ENCODE peak calls at places on chromosome 22, in nine cellular contexts. F is GM23338, A is neural progenitor cell, Y is SK-N-SH, K is PC-3, G is OCI-LY7, D is hepatocyte, U is HCT116, Q is GM23248. C is an unnamed sample.

GRCh38 chr22:46794067-46794466 is 31.6 kb downstream of the TBC1D22A start:
- DNase-seq in F (no peak), A (no peak), Y (no peak), K (no peak), G (no peak), D (no peak), U (no peak), Q (no peak), C (no peak)

GRCh38 chr22:34669001-34669400 is 397.0 kb upstream of the ISX start:
- DNase-seq in F (no peak), A (no peak), Y (no peak), K (no peak), G (no peak), D (no peak), U (no peak), Q (peak; percentile 19), C (no peak)

GRCh38 chr22:19929586-19930302 is 11.8 kb upstream of the COMT start:
- DNase-seq in F (no peak), A (no peak), Y (no peak), K (no peak), G (no peak), D (no peak), U (no peak), Q (no peak), C (no peak)

GRCh38 chr22:38142606-38143005 is 32.1 kb upstream of the BAIAP2L2 start:
- DNase-seq in F (no peak), A (no peak), Y (no peak), K (no peak), G (no peak), D (no peak), U (no peak), Q (no peak), C (no peak)

GRCh38 chr22:20312396-20313191 is 7.3 kb downstream of the DGCR6L start:
- DNase-seq in F (no peak), A (peak; percentile 0), Y (no peak), K (no peak), G (no peak), D (no peak), U (no peak), Q (no peak), C (no peak)

GRCh38 chr22:43174941-43175531 is 11.9 kb downstream of the TTLL12 start:
- DNase-seq in F (no peak), A (no peak), Y (no peak), K (no peak), G (no peak), D (no peak), U (no peak), Q (no peak), C (no peak)

GRCh38 chr22:38830845-38831108 is 13.1 kb downstream of the NPTXR start:
- DNase-seq in F (no peak), A (no peak), Y (no peak), K (no peak), G (no peak), D (no peak), U (no peak), Q (no peak), C (no peak)

GRCh38 chr22:20867179-20868099 is 8.6 kb downstream of the SNAP29 start:
- DNase-seq in F (no peak), A (no peak), Y (peak; percentile 77), K (no peak), G (peak; percentile 10), D (peak; percentile 62), U (no peak), Q (peak; percentile 33), C (peak; percentile 89)

GRCh38 chr22:39146256-39147101 is 6.0 kb downstream of the CBX7 start:
- DNase-seq in F (no peak), A (no peak), Y (no peak), K (no peak), G (no peak), D (no peak), U (no peak), Q (peak; percentile 7), C (no peak)

GRCh38 chr22:27133951-27134664 is 476.7 kb downstream of the MIAT start:
- DNase-seq in F (no peak), A (no peak), Y (no peak), K (peak; percentile 43), G (no peak), D (peak; percentile 48), U (no peak), Q (peak; percentile 96), C (no peak)

GRCh38 chr22:27115816-27116256 is 458.4 kb downstream of the MIAT start:
- DNase-seq in F (no peak), A (no peak), Y (no peak), K (peak; percentile 41), G (no peak), D (peak; percentile 67), U (peak; percentile 92), Q (peak; percentile 83), C (no peak)

GRCh38 chr22:27438271-27438980 is 363.1 kb downstream of the MN1 start:
- DNase-seq in F (no peak), A (peak; percentile 92), Y (peak; percentile 75), K (peak; percentile 43), G (no peak), D (peak; percentile 57), U (no peak), Q (peak; percentile 57), C (no peak)

GRCh38 chr22:41075946-41076345 is 16.4 kb upstream of the EP300 start:
- DNase-seq in F (no peak), A (no peak), Y (no peak), K (no peak), G (no peak), D (no peak), U (no peak), Q (no peak), C (no peak)

GRCh38 chr22:19664406-19664805 is 49.9 kb upstream of the SEPTIN5 start:
- DNase-seq in F (no peak), A (no peak), Y (no peak), K (no peak), G (no peak), D (no peak), U (no peak), Q (no peak), C (no peak)

GRCh38 chr22:19819911-19820879 is 34.5 kb downstream of the GNB1L start:
- DNase-seq in F (no peak), A (no peak), Y (peak; percentile 18), K (no peak), G (no peak), D (peak; percentile 3), U (no peak), Q (no peak), C (no peak)

DNA sequence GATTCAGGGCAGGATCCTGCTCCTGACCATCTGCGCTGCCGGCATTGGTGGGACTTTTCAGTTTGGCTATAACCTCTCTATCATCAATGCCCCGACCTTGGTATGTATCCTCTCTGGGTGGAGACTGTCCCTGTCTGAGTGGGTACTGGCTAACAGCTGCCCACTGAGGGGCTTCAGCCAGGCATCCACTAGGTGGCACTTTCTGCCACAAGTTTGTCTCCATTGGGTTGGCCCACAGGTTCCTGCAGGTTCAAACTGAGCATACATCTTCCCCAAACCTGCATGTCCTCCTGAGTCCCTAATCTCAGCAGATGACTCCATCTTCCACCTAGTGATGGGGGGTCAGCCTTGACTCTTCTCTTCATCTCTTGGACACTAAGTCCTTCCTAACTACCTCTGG is 4.4 kb downstream of the SLC2A11 start:
- DNase-seq in F (peak; percentile 74), A (peak; percentile 68), Y (peak; percentile 65), K (peak; percentile 49), G (peak; percentile 80), D (peak; percentile 50), U (peak; percentile 32), Q (peak; percentile 61), C (peak; percentile 60)
- TF ChIP-seq EZH2phosphoT487 in F (no peak), A (no peak), Y (no peak), K (no peak), G (no peak), D (no peak), U (no peak), Q (no peak), C (no peak)

GRCh38 chr22:50701076-50701419 is 28.4 kb downstream of the SHANK3 start:
- DNase-seq in F (no peak), A (no peak), Y (no peak), K (no peak), G (no peak), D (no peak), U (no peak), Q (no peak), C (no peak)

GRCh38 chr22:50702821-50703725 is 30.4 kb downstream of the SHANK3 start:
- DNase-seq in F (no peak), A (no peak), Y (no peak), K (no peak), G (no peak), D (no peak), U (no peak), Q (no peak), C (no peak)

GRCh38 chr22:50700387-50701075 is 27.9 kb downstream of the SHANK3 start:
- DNase-seq in F (no peak), A (no peak), Y (no peak), K (no peak), G (no peak), D (peak; percentile 82), U (no peak), Q (no peak), C (no peak)

GRCh38 chr22:50702261-50702671 is 29.6 kb downstream of the SHANK3 start:
- DNase-seq in F (no peak), A (no peak), Y (no peak), K (no peak), G (no peak), D (no peak), U (no peak), Q (no peak), C (peak; percentile 25)

DNA sequence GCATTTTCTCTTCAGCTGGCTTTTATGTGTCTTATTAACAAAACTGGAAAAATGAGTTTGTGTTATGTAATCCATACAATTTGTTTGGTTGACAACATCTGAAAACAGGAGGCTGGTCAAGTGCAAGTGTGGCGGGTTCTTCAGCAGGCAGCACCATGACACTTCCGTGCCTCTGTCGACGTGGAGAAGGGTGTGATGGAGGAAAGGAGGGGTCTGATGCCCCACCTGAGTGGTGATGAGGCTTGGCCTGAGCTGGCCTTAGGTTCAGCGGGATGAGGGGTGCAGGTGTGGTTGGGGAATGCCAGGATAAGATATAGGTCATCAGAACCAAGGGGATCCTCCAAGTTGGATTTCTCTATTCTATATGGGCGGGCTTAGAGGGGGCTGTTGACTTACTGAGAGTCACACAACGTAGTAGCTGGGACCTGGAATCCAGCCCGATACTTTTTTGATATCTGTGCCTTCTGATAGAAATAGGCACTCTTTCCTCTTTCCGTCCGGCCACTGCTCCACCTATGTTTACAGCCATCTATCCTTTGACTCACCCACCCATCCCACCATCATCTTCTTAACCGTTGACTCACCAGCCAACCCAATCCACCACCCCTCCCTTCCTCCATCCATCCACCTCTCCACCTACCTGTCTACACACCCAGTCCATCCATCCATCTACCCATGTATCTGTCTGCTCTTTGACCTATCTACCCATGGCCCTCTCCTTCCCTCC is 29.0 kb downstream of the SHANK3 start:
- DNase-seq in F (no peak), A (no peak), Y (no peak), K (no peak), G (no peak), D (no peak), U (no peak), Q (no peak), C (no peak)
- TF ChIP-seq EZH2phosphoT487 in F (no peak), A (no peak), Y (no peak), K (no peak), G (no peak), D (no peak), U (no peak), Q (no peak), C (no peak)

GRCh38 chr22:29330753-29331152 is 15.3 kb upstream of the RASL10A start:
- DNase-seq in F (no peak), A (no peak), Y (no peak), K (no peak), G (no peak), D (no peak), U (no peak), Q (no peak), C (no peak)
- TF ChIP-seq EZH2phosphoT487 in F (no peak), A (no peak), Y (no peak), K (no peak), G (no peak), D (no peak), U (no peak), Q (no peak), C (no peak)

GRCh38 chr22:48919187-48919590 is 908.5 kb downstream of the BRD1 start:
- DNase-seq in F (no peak), A (peak; percentile 74), Y (no peak), K (no peak), G (no peak), D (no peak), U (no peak), Q (no peak), C (no peak)
- TF ChIP-seq EZH2phosphoT487 in F (no peak), A (no peak), Y (no peak), K (no peak), G (no peak), D (no peak), U (no peak), Q (no peak), C (no peak)

C was measured in MM.1S.